ENCODE peak calls at places on chromosomes 2 and 18, in five cellular contexts. G is NCI-H1092 treated with DMSO at 0.1 percent for 48 hours, Y is transverse colon, E is T-helper 1 cell, W is T-helper 17 cell. D is an unnamed sample.

GRCh38 chr2:238225911-238226697 is 13.7 kb downstream of the HES6 start:
- DNase-seq in W (no peak), Y (peak; percentile 21), G (no peak), E (no peak), D (no peak)

GRCh38 chr2:52611757-52612156 is 1155.8 kb upstream of the CHAC2 start:
- DNase-seq in G (no peak), Y (no peak), E (no peak), W (no peak), D (no peak)

GRCh38 chr2:235063501-235063961 is 111.7 kb downstream of the SH3BP4 start:
- DNase-seq in Y (no peak), E (no peak), W (no peak), G (no peak), D (no peak)

GRCh38 chr18:23135679-23136325 is 517 bp downstream of the CABLES1 start:
- DNase-seq in W (no peak), G (peak; percentile 62), E (no peak), Y (peak; percentile 40), D (no peak)

GRCh38 chr2:46276652-46277051 is 20.6 kb upstream of the EPAS1 start:
- DNase-seq in W (no peak), G (no peak), E (no peak), Y (no peak), D (no peak)

GRCh38 chr2:180618570-180618969 is 361.8 kb upstream of the UBE2E3 start:
- DNase-seq in G (no peak), E (no peak), W (no peak), Y (no peak), D (no peak)

GRCh38 chr2:239131521-239131920 is 269.3 kb downstream of the HDAC4 start:
- DNase-seq in G (no peak), E (no peak), W (no peak), Y (no peak), D (no peak)

GRCh38 chr2:206774871-206775270 is 9.5 kb downstream of the FASTKD2 start:
- DNase-seq in G (no peak), E (no peak), Y (no peak), W (no peak), D (no peak)

GRCh38 chr2:235021752-235022151 is 69.9 kb downstream of the SH3BP4 start:
- DNase-seq in E (no peak), Y (no peak), W (no peak), G (no peak), D (no peak)

GRCh38 chr2:8543412-8544167 is 138.3 kb upstream of the ID2 start:
- DNase-seq in W (peak; percentile 42), E (peak; percentile 6), Y (peak; percentile 68), G (no peak), D (no peak)

GRCh38 chr18:59799383-59800015 is 100.3 kb upstream of the PMAIP1 start:
- DNase-seq in W (no peak), E (no peak), Y (no peak), G (no peak), D (no peak)

GRCh38 chr2:8431446-8432125 is 250.3 kb upstream of the ID2 start:
- DNase-seq in E (no peak), W (no peak), G (no peak), Y (no peak), D (no peak)

GRCh38 chr2:168545439-168546082 is 89.5 kb downstream of the CERS6 start:
- DNase-seq in Y (no peak), E (no peak), W (no peak), G (no peak), D (no peak)

GRCh38 chr2:24822049-24822706 is 29.0 kb downstream of the CENPO start:
- DNase-seq in E (no peak), Y (no peak), G (no peak), W (no peak), D (no peak)

GRCh38 chr2:170034596-170034995 is 143.4 kb upstream of the MYO3B start:
- DNase-seq in G (no peak), Y (no peak), W (no peak), E (no peak), D (no peak)

GRCh38 chr2:150610670-150611279 is 123.3 kb upstream of the RND3 start:
- DNase-seq in E (no peak), G (no peak), W (no peak), Y (peak; percentile 16), D (no peak)

GRCh38 chr2:168643979-168644378 is 158.5 kb upstream of the NOSTRIN start:
- DNase-seq in Y (no peak), G (no peak), W (no peak), E (no peak), D (no peak)

GRCh38 chr18:9135912-9136314 is 668 bp upstream of the ANKRD12 start:
- DNase-seq in E (no peak), W (peak; percentile 47), G (peak; percentile 66), Y (peak; percentile 67), D (no peak)

GRCh38 chr2:22253171-22253570 is 1129.4 kb downstream of the TDRD15 start:
- DNase-seq in E (no peak), G (no peak), Y (no peak), W (no peak), D (no peak)

GRCh38 chr18:12943200-12943599 is 4.6 kb upstream of the SEH1L start:
- DNase-seq in W (no peak), G (no peak), Y (no peak), E (no peak), D (no peak)